ENCODE peak calls at places on chromosomes 6 and 20, in six cellular contexts. E is neural progenitor cell, X is hepatocyte, N is PC-3, V is HCT116, F is MM.1S. C is an unnamed sample.

GRCh38 chr6:139164001-139164400 is 29.1 kb downstream of the HECA start:
- DNase-seq in E (no peak), X (no peak), N (no peak), V (no peak), F (no peak), C (peak)

GRCh38 chr6:17492350-17492749 is 99.0 kb downstream of the CAP2 start:
- DNase-seq in E (no peak), X (no peak), N (no peak), V (no peak), F (no peak), C (no peak)

GRCh38 chr6:125844989-125845388 is 54.2 kb downstream of the NCOA7 start:
- DNase-seq in E (no peak), X (no peak), N (no peak), V (no peak), F (no peak), C (no peak)

GRCh38 chr6:40262363-40262762 is 324.8 kb downstream of the LRFN2 start:
- DNase-seq in E (no peak), X (no peak), N (no peak), V (no peak), F (no peak), C (no peak)

GRCh38 chr6:166866839-166867637 is 89.3 kb downstream of the RNASET2 start:
- DNase-seq in E (no peak), X (no peak), N (no peak), V (no peak), F (no peak), C (no peak)

GRCh38 chr20:6663104-6663503 is 104.4 kb upstream of the BMP2 start:
- DNase-seq in E (no peak), X (no peak), N (no peak), V (no peak), F (peak), C (no peak)

GRCh38 chr20:21520702-21521595 is 7.1 kb upstream of the NKX2-2 start:
- DNase-seq in E (peak), X (no peak), N (no peak), V (no peak), F (no peak), C (peak)

GRCh38 chr20:19785886-19786285 is 27.8 kb downstream of the RIN2 start:
- DNase-seq in E (no peak), X (no peak), N (no peak), V (no peak), F (no peak), C (no peak)

GRCh38 chr6:145815351-145815772 is 767 bp upstream of the FBXO30 start:
- DNase-seq in E (no peak), X (peak), N (no peak), V (no peak), F (no peak), C (peak)

GRCh38 chr6:3520541-3521220 is 63.8 kb upstream of the SLC22A23 start:
- DNase-seq in E (no peak), X (no peak), N (no peak), V (no peak), F (no peak), C (peak)

GRCh38 chr20:43220612-43221011 is 30.9 kb upstream of the PTPRT start:
- DNase-seq in E (no peak), X (no peak), N (no peak), V (no peak), F (no peak), C (peak)

GRCh38 chr6:15926256-15926655 is 202.6 kb upstream of the MYLIP start:
- DNase-seq in E (no peak), X (no peak), N (no peak), V (no peak), F (no peak), C (no peak)

GRCh38 chr6:111113731-111114438 is 26.6 kb downstream of the SLC16A10 start:
- DNase-seq in E (peak), X (peak), N (no peak), V (no peak), F (peak), C (peak)

GRCh38 chr6:46491789-46492547 is 719 bp upstream of the RCAN2 start:
- DNase-seq in E (peak), X (peak), N (peak), V (peak), F (no peak), C (peak)

GRCh38 chr20:62326559-62326958 is 23.8 kb downstream of the ADRM1 start:
- DNase-seq in E (no peak), X (no peak), N (no peak), V (no peak), F (no peak), C (no peak)

GRCh38 chr6:118768904-118769325 is 117.5 kb upstream of the CEP85L start:
- DNase-seq in E (peak), X (no peak), N (peak), V (no peak), F (peak), C (no peak)

GRCh38 chr20:8094415-8094818 is 37.6 kb upstream of the PLCB1 start:
- DNase-seq in E (no peak), X (peak), N (peak), V (no peak), F (no peak), C (peak)

GRCh38 chr6:22320750-22321149 is 23.9 kb upstream of the PRL start:
- DNase-seq in E (no peak), X (peak), N (peak), V (peak), F (no peak), C (peak)

GRCh38 chr6:32074996-32075532 is 34.1 kb downstream of the TNXB start:
- DNase-seq in E (no peak), X (no peak), N (no peak), V (no peak), F (no peak), C (peak)

GRCh38 chr6:17361013-17361412 is 32.4 kb upstream of the CAP2 start:
- DNase-seq in E (no peak), X (no peak), N (peak), V (no peak), F (no peak), C (no peak)

GRCh38 chr6:81722503-81723223 is 29.8 kb downstream of the TENT5A start:
- DNase-seq in E (no peak), X (no peak), N (no peak), V (no peak), F (no peak), C (no peak)

GRCh38 chr20:61841551-61841950 is 224.1 kb downstream of the TAF4 start:
- DNase-seq in E (no peak), X (no peak), N (no peak), V (no peak), F (no peak), C (no peak)

GRCh38 chr6:23692184-23692583 is 433.8 kb upstream of the NRSN1 start:
- DNase-seq in E (no peak), X (no peak), N (peak), V (no peak), F (no peak), C (no peak)

GRCh38 chr6:152399409-152399808 is 237.8 kb downstream of the SYNE1 start:
- DNase-seq in E (no peak), X (no peak), N (no peak), V (no peak), F (no peak), C (peak)

GRCh38 chr20:10985536-10985935 is 311.7 kb upstream of the JAG1 start:
- DNase-seq in E (no peak), X (no peak), N (peak), V (no peak), F (no peak), C (peak)

GRCh38 chr6:129812145-129812777 is 48.9 kb downstream of the TMEM244 start:
- DNase-seq in E (no peak), X (no peak), N (no peak), V (no peak), F (no peak), C (no peak)

GRCh38 chr6:126753616-126754015 is 364.9 kb upstream of the RSPO3 start:
- DNase-seq in E (no peak), X (no peak), N (no peak), V (no peak), F (no peak), C (peak)

GRCh38 chr6:170454512-170455285 is 98.4 kb downstream of the PSMB1 start:
- DNase-seq in E (no peak), X (no peak), N (no peak), V (no peak), F (no peak), C (no peak)

GRCh38 chr6:149080511-149080910 is 237.0 kb upstream of the TAB2 start:
- DNase-seq in E (no peak), X (no peak), N (no peak), V (no peak), F (no peak), C (peak)

GRCh38 chr20:35306931-35307517 is 14.8 kb upstream of the FAM83C start:
- DNase-seq in E (peak), X (peak), N (peak), V (peak), F (peak), C (peak)

GRCh38 chr20:59668926-59669325 is 64.6 kb downstream of the PHACTR3 start:
- DNase-seq in E (no peak), X (no peak), N (no peak), V (no peak), F (no peak), C (no peak)

GRCh38 chr6:154605207-154605877 is 94.9 kb upstream of the CNKSR3 start:
- DNase-seq in E (no peak), X (no peak), N (peak), V (no peak), F (no peak), C (no peak)

GRCh38 chr6:20416567-20417345 is 15.1 kb downstream of the E2F3 start:
- DNase-seq in E (peak), X (no peak), N (no peak), V (no peak), F (no peak), C (no peak)

GRCh38 chr20:5080384-5080877 is 39.3 kb downstream of the PCNA start:
- DNase-seq in E (no peak), X (no peak), N (no peak), V (no peak), F (peak), C (peak)

GRCh38 chr20:13610205-13610604 is 28.5 kb downstream of the TASP1 start:
- DNase-seq in E (peak), X (peak), N (no peak), V (no peak), F (no peak), C (no peak)

GRCh38 chr6:161444464-161444863 is 170.6 kb upstream of the AGPAT4 start:
- DNase-seq in E (peak), X (no peak), N (no peak), V (no peak), F (no peak), C (peak)

GRCh38 chr6:40627316-40627715 is 40.2 kb upstream of the LRFN2 start:
- DNase-seq in E (no peak), X (no peak), N (peak), V (no peak), F (no peak), C (peak)

GRCh38 chr6:51514396-51515051 is 572.9 kb downstream of the PKHD1 start:
- DNase-seq in E (peak), X (peak), N (no peak), V (no peak), F (no peak), C (peak)

GRCh38 chr20:57139342-57140093 is 126.9 kb downstream of the BMP7 start:
- DNase-seq in E (no peak), X (no peak), N (no peak), V (no peak), F (no peak), C (no peak)

DNA sequence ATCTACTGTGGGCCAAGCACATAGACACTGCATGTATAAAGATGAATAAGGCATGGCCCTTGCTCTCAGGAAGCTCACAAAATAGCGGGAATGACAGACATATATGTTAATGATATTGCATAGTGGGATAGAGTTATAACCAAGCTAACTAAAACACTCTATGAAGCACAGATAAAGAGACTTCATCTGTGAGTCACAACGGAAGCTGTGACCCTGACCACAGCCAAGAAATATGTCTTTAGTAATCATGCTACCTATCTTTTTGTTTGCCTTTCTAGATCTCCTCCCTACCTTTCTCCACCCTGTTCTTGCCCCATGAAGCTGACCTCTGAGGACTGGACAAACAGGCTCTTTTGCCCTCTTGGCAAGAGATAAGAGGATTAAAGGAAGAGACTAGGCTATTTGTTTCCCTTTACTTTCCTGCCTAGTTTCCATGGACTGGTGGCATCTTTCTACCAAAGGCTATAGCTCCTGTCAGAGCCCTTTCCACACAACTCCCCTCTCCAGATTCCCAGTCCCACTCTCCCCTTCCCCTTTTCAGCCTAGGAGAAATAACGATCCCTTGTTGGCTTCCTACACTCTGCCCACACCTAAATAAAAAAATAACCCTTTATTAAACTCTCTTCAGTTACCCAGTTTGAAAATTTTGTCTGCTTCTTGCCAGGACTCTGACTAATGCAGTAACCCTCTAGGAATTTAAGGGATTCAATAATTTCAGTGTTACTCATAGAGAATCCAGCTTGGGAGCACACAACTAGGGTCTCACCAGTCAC is 504.9 kb upstream of the MARCKS start:
- DNase-seq in E (peak), X (peak), N (peak), V (peak), F (no peak), C (peak)
- TF ChIP-seq EZH2 in E (no peak), X (no peak), N (no peak), V (no peak), F (no peak), C (no peak)

GRCh38 chr20:819680-820327 is 13.7 kb upstream of the FAM110A start:
- DNase-seq in E (no peak), X (no peak), N (no peak), V (no peak), F (no peak), C (no peak)

GRCh38 chr20:813386-813785 is 20.1 kb upstream of the FAM110A start:
- DNase-seq in E (no peak), X (no peak), N (no peak), V (no peak), F (no peak), C (no peak)

GRCh38 chr20:818001-818664 is 15.4 kb upstream of the FAM110A start:
- DNase-seq in E (no peak), X (no peak), N (peak), V (peak), F (no peak), C (peak)

GRCh38 chr20:815914-816606 is 17.5 kb upstream of the FAM110A start:
- DNase-seq in E (peak), X (peak), N (peak), V (peak), F (peak), C (peak)

GRCh38 chr20:815226-815625 is 18.3 kb upstream of the FAM110A start:
- DNase-seq in E (no peak), X (no peak), N (no peak), V (no peak), F (no peak), C (no peak)
- TF ChIP-seq EZH2phosphoT487 in E (no peak), X (no peak), N (no peak), V (no peak), F (no peak), C (no peak)

GRCh38 chr20:31474097-31474436 is 860 bp downstream of the DEFB124 start:
- DNase-seq in E (no peak), X (no peak), N (no peak), V (no peak), F (peak), C (no peak)

GRCh38 chr20:31476648-31477220 is 1.6 kb downstream of the REM1 start:
- DNase-seq in E (no peak), X (no peak), N (no peak), V (no peak), F (no peak), C (no peak)

GRCh38 chr20:31476313-31476623 is 1.2 kb downstream of the REM1 start:
- DNase-seq in E (no peak), X (no peak), N (no peak), V (no peak), F (no peak), C (no peak)

GRCh38 chr20:31475032-31475431 is at the start of the genes DEFB124 and REM1:
- DNase-seq in E (peak), X (no peak), N (no peak), V (no peak), F (peak), C (no peak)

GRCh38 chr20:31475472-31476312 is 604 bp downstream of the REM1 start:
- DNase-seq in E (no peak), X (no peak), N (no peak), V (no peak), F (no peak), C (no peak)
- TF ChIP-seq EZH2 in E (no peak), X (no peak), N (no peak), V (no peak), F (no peak), C (no peak)

DNA sequence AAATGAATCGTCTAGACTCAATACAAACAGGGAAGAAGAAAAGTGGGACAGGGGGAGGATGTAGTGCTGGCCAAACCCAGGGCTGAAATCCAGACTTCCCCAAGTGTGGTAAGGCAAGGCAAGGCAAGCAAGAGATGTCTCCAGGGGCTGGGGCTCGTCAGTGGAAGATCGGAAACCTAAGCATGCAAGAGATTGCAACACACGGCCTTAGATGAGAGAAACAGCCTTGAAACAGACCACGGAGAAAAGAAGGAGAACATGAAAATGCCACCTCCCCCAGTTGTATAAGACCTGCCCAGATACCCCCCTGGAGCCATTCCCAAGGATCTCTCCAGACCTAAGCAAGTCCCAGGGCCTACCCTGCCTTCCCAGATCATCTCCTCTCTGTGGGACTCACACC is 20.0 kb downstream of the VEGFA start:
- DNase-seq in E (no peak), X (peak), N (no peak), V (no peak), F (no peak), C (peak)
- TF ChIP-seq EZH2phosphoT487 in E (no peak), X (no peak), N (no peak), V (no peak), F (no peak), C (no peak)

DNA sequence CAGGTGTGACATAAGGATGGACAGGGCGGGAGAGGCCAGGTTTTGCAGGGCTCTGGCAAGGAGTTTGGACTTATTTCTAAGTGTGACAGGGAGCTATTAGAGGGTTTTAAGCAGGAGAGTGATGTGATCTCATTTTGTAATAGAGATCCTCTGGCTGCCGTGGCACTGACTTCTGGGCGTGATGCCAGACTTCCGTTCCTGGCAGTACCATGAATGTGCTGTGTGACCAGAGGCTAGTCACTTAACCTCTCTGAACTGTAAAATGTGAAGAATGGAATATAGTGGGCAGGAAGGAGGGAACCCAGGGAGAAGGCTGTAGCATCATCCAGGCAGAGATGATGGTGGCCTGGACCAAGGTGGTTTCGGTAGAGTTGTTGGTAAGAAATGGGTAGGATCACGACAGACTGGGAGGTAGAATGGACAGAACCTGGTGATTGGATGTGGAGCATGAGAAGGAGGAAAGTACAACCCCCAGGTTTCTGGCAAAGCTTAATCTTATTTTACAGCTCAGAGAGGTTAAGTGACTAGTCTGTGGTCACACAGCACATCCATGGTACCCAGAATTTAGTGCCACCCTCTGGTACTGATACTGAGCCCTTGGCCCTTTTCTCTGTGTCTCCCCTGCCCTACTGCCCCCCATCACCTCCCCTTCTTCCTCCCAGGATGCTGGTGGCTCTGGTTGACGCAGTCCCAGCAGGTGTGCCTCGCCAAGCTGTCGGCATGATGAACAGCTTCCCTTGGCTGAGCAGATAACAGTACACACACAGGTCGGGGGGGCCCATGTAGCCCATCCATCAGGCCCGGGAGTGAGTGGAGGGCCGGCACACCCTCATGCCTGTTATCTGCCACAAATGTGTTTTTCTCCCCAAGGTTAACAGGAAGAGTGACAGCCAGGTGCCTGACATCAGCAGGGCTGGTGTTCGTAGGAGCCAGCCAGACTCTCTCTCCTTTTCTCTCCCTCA is 52.9 kb upstream of the CTNNBL1 start:
- DNase-seq in E (no peak), X (no peak), N (peak), V (no peak), F (no peak), C (peak)
- TF ChIP-seq EZH2 in E (no peak), X (no peak), N (no peak), V (no peak), F (no peak), C (no peak)

GRCh38 chr20:25083141-25083772 is 1.3 kb upstream of the VSX1 start:
- DNase-seq in E (peak), X (no peak), N (no peak), V (no peak), F (no peak), C (no peak)
- TF ChIP-seq EZH2phosphoT487 in E (peak), X (peak), N (no peak), V (no peak), F (no peak), C (peak)

GRCh38 chr6:136549359-136550044 is 720 bp downstream of the MAP7 start:
- DNase-seq in E (peak), X (peak), N (peak), V (no peak), F (no peak), C (peak)
- TF ChIP-seq EZH2 in E (no peak), X (peak), N (no peak), V (no peak), F (no peak), C (no peak)

GRCh38 chr6:150573041-150573681 is 26.5 kb upstream of the PLEKHG1 start:
- DNase-seq in E (peak), X (peak), N (no peak), V (no peak), F (no peak), C (no peak)
- TF ChIP-seq EZH2phosphoT487 in E (no peak), X (no peak), N (no peak), V (no peak), F (no peak), C (no peak)